ENCODE peak calls at places on chromosomes 5 and 9, in eight cellular contexts. R is suprapubic skin, X is dorsolateral prefrontal cortex, M is astrocyte of the cerebellum, I is lower leg skin, V is A549, U is cardiac muscle cell, G is PC-3. O is an unnamed sample.

GRCh38 chr9:121055642-121056143 is 5.6 kb upstream of the C5 start:
- DNase-seq in R (no peak), I (peak), G (peak), M (no peak), U (peak), X (no peak), V (peak), O (no peak)

GRCh38 chr5:15772131-15772530 is 272.2 kb downstream of the FBXL7 start:
- DNase-seq in I (no peak), U (no peak), V (no peak), G (no peak), R (no peak), M (no peak), X (no peak), O (no peak)

GRCh38 chr5:79436821-79437220 is 77.1 kb downstream of the HOMER1 start:
- DNase-seq in I (no peak), G (no peak), M (no peak), V (no peak), U (peak), X (no peak), R (no peak), O (no peak)

GRCh38 chr5:122896598-122897282 is 51.3 kb downstream of the SNX24 start:
- DNase-seq in I (no peak), X (no peak), V (no peak), R (no peak), G (peak), M (peak), U (peak), O (no peak)

GRCh38 chr9:86838883-86839497 is 108.3 kb downstream of the GAS1 start:
- DNase-seq in I (no peak), G (no peak), R (no peak), X (no peak), V (no peak), U (no peak), M (peak), O (no peak)

GRCh38 chr5:1801954-1802295 is 718 bp downstream of the NDUFS6 start:
- DNase-seq in U (no peak), X (no peak), G (peak), V (peak), R (no peak), M (no peak), I (no peak), O (no peak)

GRCh38 chr5:91357012-91357634 is 26.0 kb downstream of the ARRDC3 start:
- DNase-seq in I (no peak), U (no peak), V (no peak), M (no peak), R (no peak), X (no peak), G (no peak), O (no peak)

GRCh38 chr5:136420168-136420916 is 55.0 kb upstream of the TRPC7 start:
- DNase-seq in I (no peak), V (no peak), G (no peak), R (no peak), M (no peak), U (no peak), X (no peak), O (no peak)

GRCh38 chr5:113193311-113193978 is 216.8 kb downstream of the DCP2 start:
- DNase-seq in M (no peak), U (no peak), G (no peak), I (no peak), V (no peak), X (no peak), R (no peak), O (no peak)

GRCh38 chr5:55338810-55339243 is 31.0 kb downstream of the MTREX start:
- DNase-seq in R (no peak), X (no peak), M (no peak), U (no peak), I (no peak), V (no peak), G (no peak), O (no peak)

GRCh38 chr5:51582871-51583384 is 199.7 kb downstream of the ISL1 start:
- DNase-seq in I (no peak), G (no peak), V (no peak), U (no peak), X (no peak), R (no peak), M (no peak), O (no peak)

GRCh38 chr9:27529316-27530278 is at the start of gene MOB3B:
- DNase-seq in V (peak), R (peak), I (peak), U (peak), X (peak), M (peak), G (peak), O (no peak)

GRCh38 chr9:35226685-35227084 is 64.9 kb downstream of the UNC13B start:
- DNase-seq in U (no peak), G (no peak), I (no peak), V (no peak), R (no peak), X (no peak), M (no peak), O (no peak)

GRCh38 chr5:55821731-55822512 is 29.2 kb upstream of the IL31RA start:
- DNase-seq in M (no peak), V (peak), R (no peak), X (no peak), U (peak), G (no peak), I (no peak), O (no peak)

GRCh38 chr5:135429326-135429725 is 17.8 kb downstream of the DCANP1 start:
- DNase-seq in R (no peak), M (no peak), G (no peak), X (no peak), I (no peak), V (no peak), U (peak), O (no peak)

GRCh38 chr9:130423272-130423671 is 21.5 kb upstream of the ASS1 start:
- DNase-seq in G (no peak), X (no peak), M (no peak), R (no peak), V (no peak), U (peak), I (no peak), O (no peak)

GRCh38 chr9:26727471-26727870 is 165.1 kb downstream of the CAAP1 start:
- DNase-seq in R (no peak), V (no peak), G (no peak), X (no peak), M (no peak), U (no peak), I (no peak), O (no peak)

GRCh38 chr5:53472279-53472678 is 8.2 kb upstream of the FST start:
- DNase-seq in M (no peak), U (no peak), V (no peak), I (no peak), G (no peak), X (no peak), R (no peak), O (no peak)

GRCh38 chr5:134510970-134511795 is 14.3 kb upstream of the JADE2 start:
- DNase-seq in G (peak), I (no peak), M (no peak), V (no peak), X (no peak), U (peak), R (no peak), O (no peak)

GRCh38 chr5:88438006-88438405 is 169.4 kb upstream of the TMEM161B start:
- DNase-seq in G (peak), U (no peak), R (no peak), V (peak), X (no peak), M (peak), I (no peak), O (no peak)

GRCh38 chr9:131578778-131579504 is 33.6 kb downstream of the PRRT1B start:
- DNase-seq in X (no peak), U (no peak), M (no peak), I (peak), G (no peak), R (no peak), V (no peak), O (no peak)

GRCh38 chr5:150945947-150946346 is 41.2 kb upstream of the ZNF300 start:
- DNase-seq in M (no peak), V (no peak), R (no peak), I (no peak), X (no peak), G (no peak), U (peak), O (no peak)

GRCh38 chr9:129333613-129333960 is 155.5 kb upstream of the IER5L start:
- DNase-seq in X (no peak), V (peak), I (no peak), M (peak), U (no peak), G (peak), R (no peak), O (no peak)

GRCh38 chr9:86983260-86984255 is 36.3 kb upstream of the GAS1 start:
- DNase-seq in X (no peak), V (no peak), U (peak), I (no peak), M (peak), G (no peak), R (no peak), O (peak)

GRCh38 chr9:95100071-95100627 is 217.4 kb downstream of the FANCC start:
- DNase-seq in R (no peak), I (no peak), X (no peak), M (no peak), G (peak), V (no peak), U (no peak), O (no peak)

GRCh38 chr5:33023649-33024048 is 312.5 kb downstream of the NPR3 start:
- DNase-seq in U (no peak), I (no peak), G (no peak), M (peak), X (no peak), V (no peak), R (no peak), O (no peak)

GRCh38 chr5:149837680-149838269 is 106.8 kb downstream of the PDE6A start:
- DNase-seq in X (peak), I (no peak), U (peak), G (peak), V (peak), R (no peak), M (peak), O (peak)

GRCh38 chr9:101479337-101480045 is 43.9 kb upstream of the ALDOB start:
- DNase-seq in M (no peak), V (no peak), X (no peak), I (no peak), R (no peak), G (no peak), U (no peak), O (no peak)

GRCh38 chr5:163993126-163993525 is 487.7 kb downstream of the MAT2B start:
- DNase-seq in G (no peak), I (no peak), U (no peak), V (no peak), R (no peak), M (no peak), X (no peak), O (no peak)

GRCh38 chr5:167096816-167097215 is 1194.6 kb upstream of the WWC1 start:
- DNase-seq in U (peak), M (no peak), I (no peak), R (no peak), V (no peak), G (no peak), X (no peak), O (no peak)

GRCh38 chr9:109191746-109192145 is 24.7 kb upstream of the FRRS1L start:
- DNase-seq in U (no peak), I (peak), M (no peak), G (no peak), X (no peak), V (no peak), R (no peak), O (no peak)

GRCh38 chr9:108854641-108855528 is 901 bp downstream of the ACTL7B start:
- DNase-seq in I (peak), X (no peak), R (no peak), G (no peak), V (no peak), U (peak), M (no peak), O (no peak)

GRCh38 chr9:124024107-124024506 is 12.5 kb downstream of the LHX2 start:
- DNase-seq in R (no peak), I (no peak), U (no peak), V (no peak), M (no peak), X (no peak), G (no peak), O (no peak)

GRCh38 chr9:124020520-124021384 is 9.2 kb downstream of the LHX2 start:
- DNase-seq in G (no peak), R (no peak), V (no peak), I (no peak), X (no peak), M (no peak), U (no peak), O (no peak)

GRCh38 chr9:124021385-124021769 is 9.8 kb downstream of the LHX2 start:
- DNase-seq in G (no peak), V (no peak), R (no peak), M (no peak), I (no peak), X (no peak), U (no peak), O (no peak)

GRCh38 chr9:124019771-124020519 is 8.4 kb downstream of the LHX2 start:
- DNase-seq in I (no peak), V (no peak), R (no peak), U (no peak), X (peak), G (no peak), M (no peak), O (no peak)

GRCh38 chr9:124022201-124023121 is 10.9 kb downstream of the LHX2 start:
- DNase-seq in I (no peak), V (no peak), G (no peak), M (no peak), X (no peak), U (no peak), R (no peak), O (no peak)
- H3K4me3 ChIP-seq in I (no peak), V (no peak), G (no peak), M (no peak), X (no peak), U (no peak), R (no peak), O (no peak)

DNA sequence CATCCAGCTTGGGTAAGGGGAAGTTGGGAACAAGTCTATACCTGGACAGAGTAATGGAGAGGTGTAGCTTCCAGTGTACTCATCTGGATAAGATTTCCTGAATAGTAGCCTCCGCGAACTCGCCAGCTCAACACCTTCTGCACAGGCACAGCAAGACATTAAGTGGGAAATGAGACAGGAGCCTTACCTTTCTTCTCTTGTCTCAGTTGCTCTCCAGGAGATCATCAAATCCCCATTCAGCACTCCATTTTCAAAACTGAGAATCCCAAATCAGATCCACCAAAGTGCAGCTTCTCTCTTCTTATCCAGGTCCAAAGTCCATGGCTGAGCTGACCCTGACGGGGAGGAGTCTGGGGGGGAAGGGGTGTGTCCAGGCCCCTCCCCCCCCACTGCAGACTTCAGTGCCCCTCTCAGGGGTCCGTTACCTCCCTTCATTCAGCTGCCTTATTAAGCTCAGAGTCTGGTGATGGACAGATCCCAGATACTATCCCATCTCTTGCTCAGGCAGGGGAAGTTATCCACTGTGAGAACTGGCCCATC is 5.9 kb upstream of the MGAT1 start:
- DNase-seq in X (no peak), G (no peak), U (no peak), M (no peak), R (peak), V (no peak), I (peak), O (no peak)
- H3K4me3 ChIP-seq in X (peak), G (peak), U (no peak), M (peak), R (peak), V (peak), I (no peak), O (peak)

GRCh38 chr5:65261499-65261898 is 220.2 kb downstream of the ADAMTS6 start:
- DNase-seq in U (peak), X (no peak), I (no peak), R (no peak), M (no peak), G (no peak), V (no peak), O (no peak)
- H3K4me3 ChIP-seq in U (no peak), X (no peak), I (no peak), R (no peak), M (no peak), G (no peak), V (no peak), O (no peak)

GRCh38 chr5:16933337-16933736 is 2.8 kb downstream of the MYO10 start:
- DNase-seq in R (no peak), G (no peak), V (no peak), X (no peak), M (no peak), U (no peak), I (no peak), O (no peak)
- H3K4me3 ChIP-seq in R (peak), G (peak), V (peak), X (no peak), M (peak), U (no peak), I (no peak), O (peak)

GRCh38 chr9:32449969-32450368 is 65.5 kb downstream of the ACO1 start:
- DNase-seq in V (no peak), U (no peak), I (no peak), X (no peak), R (no peak), M (no peak), G (no peak), O (no peak)
- H3K4me3 ChIP-seq in V (no peak), U (no peak), I (no peak), X (no peak), R (no peak), M (no peak), G (no peak), O (no peak)

DNA sequence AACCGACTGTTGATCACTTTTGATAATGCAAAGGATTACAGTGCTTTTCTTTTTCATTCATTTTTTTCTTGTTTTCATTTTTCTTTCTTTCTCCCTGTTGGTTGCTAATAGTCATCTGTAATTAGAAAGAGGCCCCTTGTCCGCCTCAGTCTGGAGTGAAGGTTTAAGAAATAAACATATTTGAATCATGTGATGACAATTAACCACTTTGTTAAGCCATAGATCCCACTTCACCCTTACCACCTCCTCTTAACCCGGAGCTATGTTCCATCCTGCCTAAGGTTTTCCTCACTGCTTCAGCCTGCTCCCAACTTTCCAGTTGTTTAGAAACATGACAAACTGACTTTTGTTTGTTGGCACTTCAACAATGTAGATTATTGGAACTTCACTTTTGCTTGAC is 37.4 kb upstream of the SSBP2 start:
- DNase-seq in U (no peak), I (no peak), M (no peak), V (no peak), G (no peak), R (no peak), X (no peak), O (no peak)
- H3K4me3 ChIP-seq in U (no peak), I (no peak), M (no peak), V (no peak), G (no peak), R (peak), X (peak), O (no peak)

GRCh38 chr9:93184439-93185221 is 691 bp downstream of the WNK2 start:
- DNase-seq in U (no peak), R (no peak), I (no peak), X (no peak), G (peak), V (peak), M (no peak), O (no peak)
- H3K4me3 ChIP-seq in U (peak), R (peak), I (peak), X (peak), G (peak), V (peak), M (peak), O (no peak)

O was measured in AG09309.